ENCODE peak calls at places on chromosomes 13 and 19, in seven cellular contexts. O is CD8-positive, alpha-beta T cell; W is esophagus squamous epithelium; Q is thoracic aorta; K is tibial artery; L is CD8-positive, alpha-beta memory T cell; G is lung. R is an unnamed sample.

GRCh38 chr13:48750588-48751383 is 97.1 kb downstream of the CYSLTR2 start:
- DNase-seq in Q (no peak), G (no peak), O (no peak), W (no peak), K (peak; percentile 74), L (no peak), R (no peak)

GRCh38 chr13:34594507-34594906 is 347.6 kb upstream of the NBEA start:
- DNase-seq in L (no peak), Q (no peak), G (no peak), W (no peak), K (no peak), O (no peak), R (no peak)

GRCh38 chr13:114125589-114125988 is 6.8 kb downstream of the RASA3 start:
- DNase-seq in W (no peak), Q (no peak), K (no peak), O (no peak), G (no peak), L (no peak), R (no peak)

GRCh38 chr13:41213919-41214318 is 19.6 kb upstream of the KBTBD7 start:
- DNase-seq in G (no peak), W (no peak), K (no peak), O (no peak), L (no peak), Q (no peak), R (no peak)

GRCh38 chr13:76406243-76406642 is 480.0 kb downstream of the KCTD12 start:
- DNase-seq in K (no peak), O (no peak), W (no peak), Q (no peak), G (no peak), L (no peak), R (no peak)

GRCh38 chr19:35856546-35857149 is at the start of gene KIRREL2:
- DNase-seq in L (peak; percentile 13), G (no peak), Q (no peak), W (no peak), O (peak; percentile 10), K (no peak), R (no peak)

GRCh38 chr19:47228937-47229673 is 1.9 kb downstream of the BBC3 start:
- DNase-seq in Q (no peak), G (no peak), O (peak; percentile 29), K (peak; percentile 74), W (no peak), L (peak; percentile 55), R (peak; percentile 48)

GRCh38 chr19:29819300-29819699 is 7.5 kb downstream of the CCNE1 start:
- DNase-seq in L (no peak), W (no peak), G (no peak), Q (no peak), K (no peak), O (no peak), R (no peak)

GRCh38 chr13:21673592-21674270 is 2.9 kb downstream of the FGF9 start:
- DNase-seq in Q (no peak), W (no peak), O (no peak), G (no peak), K (no peak), L (peak; percentile 57), R (peak; percentile 58)

GRCh38 chr13:71935166-71935840 is 68.3 kb upstream of the DACH1 start:
- DNase-seq in O (no peak), G (no peak), L (no peak), Q (no peak), W (no peak), K (no peak), R (no peak)

GRCh38 chr19:35120492-35120891 is 4.9 kb downstream of the FXYD3 start:
- DNase-seq in W (no peak), O (no peak), G (no peak), Q (no peak), K (no peak), L (no peak), R (no peak)

GRCh38 chr19:45200614-45201013 is 22.0 kb downstream of the BLOC1S3 start:
- DNase-seq in G (no peak), W (no peak), L (no peak), Q (no peak), O (no peak), K (no peak), R (no peak)

DNA sequence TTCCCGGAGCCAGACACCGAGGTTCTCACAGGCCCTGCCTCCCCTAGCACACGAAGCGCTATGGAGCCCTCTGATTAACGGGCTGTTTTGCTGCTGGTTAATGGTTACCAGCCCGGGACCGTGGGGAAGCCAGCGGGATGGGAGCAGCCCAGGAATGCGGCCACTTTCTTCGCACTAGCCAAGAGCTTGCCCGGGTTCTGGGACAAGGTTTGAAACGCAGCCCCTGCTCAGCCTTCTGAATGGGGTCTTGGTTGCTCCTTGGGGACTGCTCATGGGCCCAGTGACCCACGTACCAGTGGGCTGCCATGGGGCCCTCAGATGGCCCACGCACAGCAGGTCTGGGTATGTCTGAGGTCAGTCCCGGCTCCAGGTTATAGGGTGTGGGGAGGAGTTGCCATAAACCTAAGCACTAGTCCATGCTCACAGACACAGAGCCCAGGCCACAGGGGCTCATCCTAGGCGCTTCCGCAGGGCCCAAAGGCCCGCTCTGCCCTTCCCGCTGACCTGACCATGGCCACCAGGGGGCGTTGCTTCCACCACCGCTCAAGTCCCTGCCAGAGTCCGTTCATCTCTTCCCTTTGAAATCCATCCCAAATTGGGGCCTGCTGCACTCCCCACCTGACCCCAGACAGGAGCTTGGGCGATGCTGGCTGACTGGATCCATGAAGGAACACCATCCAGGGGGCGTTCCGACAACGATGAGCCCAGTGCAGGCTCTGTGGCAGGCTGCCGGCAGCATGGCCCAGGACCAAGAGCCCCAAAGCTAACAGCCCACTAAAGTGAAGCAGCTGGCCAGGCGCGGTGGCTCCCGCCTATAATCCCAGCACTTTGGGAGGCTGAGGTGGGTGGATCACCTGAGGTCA is 31.5 kb upstream of the ISYNA1 start:
- DNase-seq in L (peak; percentile 48), K (no peak), G (peak; percentile 61), Q (no peak), O (peak; percentile 46), W (no peak), R (peak; percentile 43)
- H3K27ac ChIP-seq in L (no peak overlapping the region), K (peak overlapping the region; percentile 20), G (no peak overlapping the region), Q (no peak overlapping the region), O (no peak overlapping the region), W (no peak overlapping the region), R (no peak overlapping the region)

GRCh38 chr19:22600690-22601648 is 33.2 kb upstream of the ZNF492 start:
- DNase-seq in G (peak; percentile 24), Q (no peak), W (no peak), O (no peak), L (no peak), K (no peak), R (no peak)
- H3K9me3 ChIP-seq in G (peaks cover 39% of the 10 kb centered on the region), Q (no peaks in the 10 kb centered on the region), W (peaks cover 4% of the 10 kb centered on the region), O (no peaks in the 10 kb centered on the region), L (no peaks in the 10 kb centered on the region), K (no peaks in the 10 kb centered on the region), R (peaks cover 47% of the 10 kb centered on the region)

GRCh38 chr19:4773047-4773640 is 18.4 kb upstream of the FEM1A start:
- DNase-seq in L (no peak), K (no peak), W (no peak), G (no peak), O (no peak), Q (no peak), R (no peak)
- H3K4me3 ChIP-seq in L (no peak overlapping the region), K (no peak overlapping the region), W (no peak overlapping the region), G (no peak overlapping the region), O (no peak overlapping the region), Q (no peak overlapping the region), R (no peak overlapping the region)

DNA sequence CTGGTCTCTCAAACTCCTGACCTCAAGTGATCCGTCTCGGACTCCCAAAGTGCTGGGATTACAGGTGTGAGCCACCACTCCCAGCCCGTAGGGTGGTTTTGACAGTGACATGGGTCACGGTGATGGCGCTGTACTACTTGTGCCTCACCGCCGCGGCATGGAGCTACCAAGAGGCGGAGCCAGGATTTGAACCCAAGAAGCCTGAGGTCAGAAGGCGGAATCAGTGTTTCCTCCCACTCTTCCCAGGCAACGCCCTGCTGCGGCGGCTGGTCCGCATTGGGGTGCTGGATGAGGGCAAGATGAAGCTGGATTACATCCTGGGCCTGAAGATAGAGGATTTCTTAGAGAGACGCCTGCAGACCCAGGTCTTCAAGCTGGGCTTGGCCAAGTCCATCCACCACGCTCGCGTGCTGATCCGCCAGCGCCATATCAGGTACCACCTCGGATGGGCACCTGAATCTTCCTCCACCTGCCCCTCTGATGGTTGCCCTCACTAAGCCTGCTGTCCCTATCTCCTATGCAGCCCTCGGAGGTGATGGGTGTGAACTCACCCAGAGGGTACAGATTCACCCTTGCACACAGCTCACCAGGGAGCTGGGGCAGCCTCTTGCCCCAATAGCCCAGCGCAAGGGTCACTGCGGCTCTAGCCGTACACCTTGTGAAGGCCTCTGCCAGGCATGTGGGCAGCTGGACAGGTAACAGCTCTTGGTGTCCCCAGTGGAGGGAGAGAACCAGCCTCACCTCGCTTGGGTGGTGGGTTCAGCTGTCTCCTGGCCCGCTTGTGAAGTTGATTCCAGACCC is 5.6 kb downstream of the RPS9 start:
- DNase-seq in O (no peak), Q (no peak), L (no peak), G (no peak), K (no peak), W (no peak), R (no peak)
- H3K27ac ChIP-seq in O (no peak overlapping the region), Q (peak overlapping the region; percentile 36), L (no peak overlapping the region), G (no peak overlapping the region), K (no peak overlapping the region), W (no peak overlapping the region), R (no peak overlapping the region)